ENCODE peak calls at places on chromosomes 13 and 19, in eight cellular contexts. One of them, this sample, is unnamed.

GRCh38 chr19:10079031-10079453 is 7.1 kb upstream of the SHFL start:
- DNase-seq in thoracic aorta: no peak
- DNase-seq in A673: no peak
- DNase-seq in CD8-positive, alpha-beta T cell: no peak
- DNase-seq in effector memory CD4-positive, alpha-beta T cell: no peak
- DNase-seq in pancreas: peak; percentile 68
- DNase-seq in right lobe of liver: peak; percentile 71
- DNase-seq in stomach: no peak
- DNase-seq in this sample: no peak

GRCh38 chr19:42175952-42176648 is 41.4 kb downstream of the DEDD2 start:
- DNase-seq in stomach: no peak
- DNase-seq in right lobe of liver: no peak
- DNase-seq in thoracic aorta: no peak
- DNase-seq in pancreas: no peak
- DNase-seq in effector memory CD4-positive, alpha-beta T cell: no peak
- DNase-seq in A673: no peak
- DNase-seq in CD8-positive, alpha-beta T cell: no peak
- DNase-seq in this sample: no peak

GRCh38 chr13:75165543-75166230 is 316.3 kb downstream of the TBC1D4 start:
- DNase-seq in right lobe of liver: no peak
- DNase-seq in pancreas: no peak
- DNase-seq in effector memory CD4-positive, alpha-beta T cell: no peak
- DNase-seq in stomach: no peak
- DNase-seq in A673: no peak
- DNase-seq in thoracic aorta: no peak
- DNase-seq in CD8-positive, alpha-beta T cell: no peak
- DNase-seq in this sample: no peak

GRCh38 chr19:53254451-53255341 is at the start of gene ZNF677:
- DNase-seq in CD8-positive, alpha-beta T cell: peak; percentile 90
- DNase-seq in stomach: peak; percentile 74
- DNase-seq in thoracic aorta: peak; percentile 48
- DNase-seq in right lobe of liver: peak; percentile 70
- DNase-seq in A673: peak; percentile 67
- DNase-seq in effector memory CD4-positive, alpha-beta T cell: peak; percentile 73
- DNase-seq in pancreas: peak; percentile 87
- DNase-seq in this sample: peak; percentile 98

GRCh38 chr13:65746522-65746921 is 1483.6 kb downstream of the PCDH9 start:
- DNase-seq in effector memory CD4-positive, alpha-beta T cell: no peak
- DNase-seq in right lobe of liver: no peak
- DNase-seq in stomach: no peak
- DNase-seq in A673: no peak
- DNase-seq in pancreas: no peak
- DNase-seq in CD8-positive, alpha-beta T cell: no peak
- DNase-seq in thoracic aorta: no peak
- DNase-seq in this sample: no peak

GRCh38 chr13:45184693-45185092 is 16.2 kb downstream of the KCTD4 start:
- DNase-seq in stomach: no peak
- DNase-seq in A673: no peak
- DNase-seq in right lobe of liver: no peak
- DNase-seq in thoracic aorta: no peak
- DNase-seq in pancreas: no peak
- DNase-seq in CD8-positive, alpha-beta T cell: no peak
- DNase-seq in effector memory CD4-positive, alpha-beta T cell: no peak
- DNase-seq in this sample: no peak

GRCh38 chr19:36150586-36150985 is 1.7 kb downstream of the COX7A1 start:
- DNase-seq in pancreas: no peak
- DNase-seq in CD8-positive, alpha-beta T cell: no peak
- DNase-seq in right lobe of liver: no peak
- DNase-seq in thoracic aorta: no peak
- DNase-seq in stomach: no peak
- DNase-seq in effector memory CD4-positive, alpha-beta T cell: no peak
- DNase-seq in A673: no peak
- DNase-seq in this sample: no peak

GRCh38 chr13:113182046-113182445 is 23.6 kb downstream of the PROZ start:
- DNase-seq in CD8-positive, alpha-beta T cell: no peak
- DNase-seq in A673: no peak
- DNase-seq in thoracic aorta: no peak
- DNase-seq in pancreas: no peak
- DNase-seq in right lobe of liver: no peak
- DNase-seq in effector memory CD4-positive, alpha-beta T cell: no peak
- DNase-seq in stomach: no peak
- DNase-seq in this sample: no peak

GRCh38 chr13:112890316-112891131 is 78.5 kb upstream of the MCF2L start:
- DNase-seq in stomach: no peak
- DNase-seq in A673: no peak
- DNase-seq in right lobe of liver: no peak
- DNase-seq in effector memory CD4-positive, alpha-beta T cell: no peak
- DNase-seq in CD8-positive, alpha-beta T cell: no peak
- DNase-seq in pancreas: no peak
- DNase-seq in thoracic aorta: no peak
- DNase-seq in this sample: peak; percentile 48

GRCh38 chr13:92054389-92054788 is 656.0 kb downstream of the GPC5 start:
- DNase-seq in thoracic aorta: no peak
- DNase-seq in A673: no peak
- DNase-seq in CD8-positive, alpha-beta T cell: no peak
- DNase-seq in effector memory CD4-positive, alpha-beta T cell: no peak
- DNase-seq in pancreas: no peak
- DNase-seq in stomach: no peak
- DNase-seq in right lobe of liver: no peak
- DNase-seq in this sample: no peak

GRCh38 chr13:113904411-113904810 is 40.5 kb upstream of the GAS6 start:
- DNase-seq in right lobe of liver: no peak
- DNase-seq in stomach: peak; percentile 67
- DNase-seq in A673: peak; percentile 12
- DNase-seq in effector memory CD4-positive, alpha-beta T cell: no peak
- DNase-seq in thoracic aorta: no peak
- DNase-seq in CD8-positive, alpha-beta T cell: peak; percentile 38
- DNase-seq in pancreas: no peak
- DNase-seq in this sample: no peak

GRCh38 chr19:46813570-46814358 is 25.4 kb upstream of the SLC1A5 start:
- DNase-seq in right lobe of liver: peak; percentile 85
- DNase-seq in A673: no peak
- DNase-seq in stomach: peak; percentile 92
- DNase-seq in thoracic aorta: no peak
- DNase-seq in pancreas: peak; percentile 76
- DNase-seq in effector memory CD4-positive, alpha-beta T cell: no peak
- DNase-seq in CD8-positive, alpha-beta T cell: no peak
- DNase-seq in this sample: peak; percentile 97

GRCh38 chr13:110799246-110800236 is 86.0 kb downstream of the ING1 start:
- DNase-seq in stomach: no peak
- DNase-seq in CD8-positive, alpha-beta T cell: no peak
- DNase-seq in right lobe of liver: no peak
- DNase-seq in A673: peak; percentile 49
- DNase-seq in pancreas: no peak
- DNase-seq in thoracic aorta: no peak
- DNase-seq in effector memory CD4-positive, alpha-beta T cell: no peak
- DNase-seq in this sample: peak; percentile 84

GRCh38 chr19:58480481-58480830 is 4.3 kb downstream of the ZNF446 start:
- DNase-seq in stomach: no peak
- DNase-seq in CD8-positive, alpha-beta T cell: no peak
- DNase-seq in A673: no peak
- DNase-seq in thoracic aorta: no peak
- DNase-seq in effector memory CD4-positive, alpha-beta T cell: no peak
- DNase-seq in pancreas: no peak
- DNase-seq in right lobe of liver: no peak
- DNase-seq in this sample: no peak

GRCh38 chr13:99124695-99125334 is 75.8 kb upstream of the UBAC2 start:
- DNase-seq in stomach: no peak
- DNase-seq in pancreas: no peak
- DNase-seq in CD8-positive, alpha-beta T cell: no peak
- DNase-seq in right lobe of liver: no peak
- DNase-seq in thoracic aorta: no peak
- DNase-seq in A673: peak; percentile 65
- DNase-seq in effector memory CD4-positive, alpha-beta T cell: no peak
- DNase-seq in this sample: no peak

GRCh38 chr19:32373614-32374295 is 28.3 kb downstream of the ZNF507 start:
- DNase-seq in stomach: peak; percentile 27
- DNase-seq in pancreas: no peak
- DNase-seq in A673: peak; percentile 29
- DNase-seq in CD8-positive, alpha-beta T cell: no peak
- DNase-seq in effector memory CD4-positive, alpha-beta T cell: no peak
- DNase-seq in right lobe of liver: peak; percentile 73
- DNase-seq in thoracic aorta: peak; percentile 15
- DNase-seq in this sample: no peak

GRCh38 chr13:69243366-69243765 is 864.3 kb upstream of the ATXN8OS start:
- DNase-seq in right lobe of liver: no peak
- DNase-seq in stomach: no peak
- DNase-seq in effector memory CD4-positive, alpha-beta T cell: no peak
- DNase-seq in thoracic aorta: no peak
- DNase-seq in CD8-positive, alpha-beta T cell: no peak
- DNase-seq in A673: no peak
- DNase-seq in pancreas: no peak
- DNase-seq in this sample: no peak

GRCh38 chr13:73772449-73773186 is 361.6 kb downstream of the KLF12 start:
- DNase-seq in CD8-positive, alpha-beta T cell: no peak
- DNase-seq in pancreas: no peak
- DNase-seq in effector memory CD4-positive, alpha-beta T cell: no peak
- DNase-seq in thoracic aorta: no peak
- DNase-seq in A673: no peak
- DNase-seq in right lobe of liver: no peak
- DNase-seq in stomach: no peak
- DNase-seq in this sample: no peak

GRCh38 chr19:2391118-2391725 is 31.2 kb downstream of the TMPRSS9 start:
- DNase-seq in stomach: peak; percentile 32
- DNase-seq in thoracic aorta: no peak
- DNase-seq in right lobe of liver: no peak
- DNase-seq in effector memory CD4-positive, alpha-beta T cell: peak; percentile 39
- DNase-seq in CD8-positive, alpha-beta T cell: no peak
- DNase-seq in A673: peak; percentile 82
- DNase-seq in pancreas: no peak
- DNase-seq in this sample: no peak

GRCh38 chr19:51799311-51799997 is 4.5 kb downstream of the FPR3 start:
- DNase-seq in CD8-positive, alpha-beta T cell: no peak
- DNase-seq in right lobe of liver: peak; percentile 70
- DNase-seq in A673: peak; percentile 94
- DNase-seq in pancreas: peak; percentile 34
- DNase-seq in thoracic aorta: peak; percentile 71
- DNase-seq in effector memory CD4-positive, alpha-beta T cell: no peak
- DNase-seq in stomach: peak; percentile 39
- DNase-seq in this sample: peak; percentile 92
- H3K4me3 ChIP-seq in CD8-positive, alpha-beta T cell: no peak overlapping the region
- H3K4me3 ChIP-seq in right lobe of liver: no peak overlapping the region
- H3K4me3 ChIP-seq in A673: no peak overlapping the region
- H3K4me3 ChIP-seq in pancreas: no peak overlapping the region
- H3K4me3 ChIP-seq in thoracic aorta: peak overlapping the region; percentile 29
- H3K4me3 ChIP-seq in effector memory CD4-positive, alpha-beta T cell: no peak overlapping the region
- H3K4me3 ChIP-seq in stomach: no peak overlapping the region
- H3K4me3 ChIP-seq in this sample: no peak overlapping the region

GRCh38 chr19:37975596-37976515 is 68.8 kb downstream of the SIPA1L3 start:
- DNase-seq in pancreas: no peak
- DNase-seq in CD8-positive, alpha-beta T cell: no peak
- DNase-seq in stomach: no peak
- DNase-seq in thoracic aorta: no peak
- DNase-seq in A673: no peak
- DNase-seq in right lobe of liver: no peak
- DNase-seq in effector memory CD4-positive, alpha-beta T cell: no peak
- DNase-seq in this sample: no peak

GRCh38 chr19:37979547-37980082 is 72.6 kb downstream of the SIPA1L3 start:
- DNase-seq in right lobe of liver: no peak
- DNase-seq in pancreas: peak; percentile 59
- DNase-seq in effector memory CD4-positive, alpha-beta T cell: no peak
- DNase-seq in A673: no peak
- DNase-seq in CD8-positive, alpha-beta T cell: no peak
- DNase-seq in thoracic aorta: no peak
- DNase-seq in stomach: peak; percentile 67
- DNase-seq in this sample: no peak

GRCh38 chr19:37975071-37975470 is 68.1 kb downstream of the SIPA1L3 start:
- DNase-seq in effector memory CD4-positive, alpha-beta T cell: no peak
- DNase-seq in thoracic aorta: no peak
- DNase-seq in pancreas: no peak
- DNase-seq in stomach: no peak
- DNase-seq in A673: no peak
- DNase-seq in CD8-positive, alpha-beta T cell: no peak
- DNase-seq in right lobe of liver: no peak
- DNase-seq in this sample: no peak

GRCh38 chr19:37977992-37978391 is 71.0 kb downstream of the SIPA1L3 start:
- DNase-seq in CD8-positive, alpha-beta T cell: no peak
- DNase-seq in stomach: no peak
- DNase-seq in thoracic aorta: no peak
- DNase-seq in pancreas: no peak
- DNase-seq in right lobe of liver: no peak
- DNase-seq in A673: no peak
- DNase-seq in effector memory CD4-positive, alpha-beta T cell: no peak
- DNase-seq in this sample: no peak

DNA sequence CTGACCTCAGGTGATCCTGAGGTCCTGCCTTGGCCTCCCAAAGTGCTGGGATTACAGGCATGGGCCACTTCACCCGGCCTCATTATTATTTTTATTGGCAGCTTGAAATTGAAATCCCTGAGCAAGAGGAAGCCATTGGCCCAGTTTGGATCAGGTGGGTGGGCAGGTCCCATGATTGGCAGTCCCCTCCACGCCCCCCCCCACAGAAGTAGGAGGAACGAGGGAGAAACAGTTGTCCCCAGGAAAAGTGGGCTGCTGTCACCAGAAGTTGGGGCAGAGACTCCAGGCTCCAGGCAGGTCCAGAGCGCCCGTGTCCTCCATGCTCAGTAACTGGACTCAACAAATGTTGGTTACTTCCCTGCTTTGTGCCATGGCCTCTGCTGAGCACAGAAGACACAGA is 70.4 kb downstream of the SIPA1L3 start:
- DNase-seq in effector memory CD4-positive, alpha-beta T cell: no peak
- DNase-seq in thoracic aorta: no peak
- DNase-seq in A673: no peak
- DNase-seq in right lobe of liver: no peak
- DNase-seq in stomach: no peak
- DNase-seq in pancreas: no peak
- DNase-seq in CD8-positive, alpha-beta T cell: no peak
- DNase-seq in this sample: no peak
- H3K27ac ChIP-seq in effector memory CD4-positive, alpha-beta T cell: no peak overlapping the region
- H3K27ac ChIP-seq in thoracic aorta: no peak overlapping the region
- H3K27ac ChIP-seq in A673: no peak overlapping the region
- H3K27ac ChIP-seq in right lobe of liver: no peak overlapping the region
- H3K27ac ChIP-seq in stomach: no peak overlapping the region
- H3K27ac ChIP-seq in pancreas: no peak overlapping the region
- H3K27ac ChIP-seq in CD8-positive, alpha-beta T cell: no peak overlapping the region
- H3K27ac ChIP-seq in this sample: peak overlapping the region; percentile 16

GRCh38 chr19:4641132-4641531 is 1.8 kb downstream of the TNFAIP8L1 start:
- DNase-seq in A673: no peak
- DNase-seq in CD8-positive, alpha-beta T cell: no peak
- DNase-seq in effector memory CD4-positive, alpha-beta T cell: no peak
- DNase-seq in pancreas: no peak
- DNase-seq in thoracic aorta: no peak
- DNase-seq in right lobe of liver: no peak
- DNase-seq in stomach: no peak
- DNase-seq in this sample: peak; percentile 51
- H3K4me3 ChIP-seq in A673: peak overlapping the region; percentile 89
- H3K4me3 ChIP-seq in CD8-positive, alpha-beta T cell: no peak overlapping the region
- H3K4me3 ChIP-seq in effector memory CD4-positive, alpha-beta T cell: no peak overlapping the region
- H3K4me3 ChIP-seq in pancreas: no peak overlapping the region
- H3K4me3 ChIP-seq in thoracic aorta: no peak overlapping the region
- H3K4me3 ChIP-seq in right lobe of liver: peak overlapping the region; percentile 88
- H3K4me3 ChIP-seq in stomach: peak overlapping the region; percentile 72
- H3K4me3 ChIP-seq in this sample: no peak overlapping the region

DNA sequence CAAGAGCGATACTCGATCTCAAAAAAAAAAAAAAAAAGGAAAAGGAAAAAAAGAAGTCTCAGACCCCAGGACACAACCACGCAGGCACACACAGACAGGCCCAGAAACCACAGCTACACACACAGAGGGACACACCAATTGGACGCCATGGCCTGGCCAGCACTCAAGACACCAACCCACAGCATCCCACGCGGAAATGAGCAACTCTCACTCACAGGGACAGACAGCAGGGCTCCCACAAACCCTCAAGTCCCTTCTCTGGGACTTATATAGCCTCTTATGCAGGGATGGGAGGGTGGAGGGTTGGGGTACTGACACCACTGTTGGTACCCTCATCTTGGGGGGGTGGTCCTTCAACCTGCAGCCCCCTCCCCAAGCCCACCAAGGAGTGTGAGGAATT is 5.9 kb downstream of the NOTCH3 start:
- DNase-seq in A673: no peak
- DNase-seq in CD8-positive, alpha-beta T cell: no peak
- DNase-seq in right lobe of liver: no peak
- DNase-seq in pancreas: no peak
- DNase-seq in effector memory CD4-positive, alpha-beta T cell: no peak
- DNase-seq in stomach: no peak
- DNase-seq in thoracic aorta: peak; percentile 66
- DNase-seq in this sample: no peak
- H3K27ac ChIP-seq in A673: no peak overlapping the region
- H3K27ac ChIP-seq in CD8-positive, alpha-beta T cell: no peak overlapping the region
- H3K27ac ChIP-seq in right lobe of liver: no peak overlapping the region
- H3K27ac ChIP-seq in pancreas: peak overlapping the region; percentile 67
- H3K27ac ChIP-seq in effector memory CD4-positive, alpha-beta T cell: no peak overlapping the region
- H3K27ac ChIP-seq in stomach: peak overlapping the region; percentile 73
- H3K27ac ChIP-seq in thoracic aorta: peak overlapping the region; percentile 84
- H3K27ac ChIP-seq in this sample: peak overlapping the region; percentile 86